ENCODE peak calls at places on chromosomes 4 and X, in four cellular contexts. One of them, this sample, is unnamed.

GRCh38 chr4:152309418-152309817 is 226.5 kb downstream of the FBXW7 start:
- DNase-seq in RWPE1: no peak
- DNase-seq in coronary artery: no peak
- DNase-seq in SK-N-SH: peak
- DNase-seq in this sample: no peak

GRCh38 chr4:76782837-76783236 is 115.1 kb downstream of the SOWAHB start:
- DNase-seq in SK-N-SH: no peak
- DNase-seq in coronary artery: no peak
- DNase-seq in RWPE1: peak
- DNase-seq in this sample: no peak

GRCh38 chr4:40228497-40229365 is 31.9 kb downstream of the RHOH start:
- DNase-seq in coronary artery: no peak
- DNase-seq in RWPE1: no peak
- DNase-seq in SK-N-SH: no peak
- DNase-seq in this sample: no peak

GRCh38 chr4:86846921-86847320 is 2.3 kb downstream of the SLC10A6 start:
- DNase-seq in coronary artery: no peak
- DNase-seq in SK-N-SH: no peak
- DNase-seq in RWPE1: no peak
- DNase-seq in this sample: no peak

GRCh38 chr4:138445098-138445497 is 202.9 kb upstream of the SLC7A11 start:
- DNase-seq in RWPE1: no peak
- DNase-seq in coronary artery: no peak
- DNase-seq in SK-N-SH: no peak
- DNase-seq in this sample: no peak

GRCh38 chr4:108783666-108784463 is 21.0 kb upstream of the ETNPPL start:
- DNase-seq in SK-N-SH: no peak
- DNase-seq in coronary artery: no peak
- DNase-seq in RWPE1: no peak
- DNase-seq in this sample: no peak

GRCh38 chrX:148601034-148601433 is 100.6 kb downstream of the AFF2 start:
- DNase-seq in coronary artery: no peak
- DNase-seq in SK-N-SH: no peak
- DNase-seq in RWPE1: peak
- DNase-seq in this sample: no peak

GRCh38 chrX:149939271-149940014 is 1.2 kb upstream of the EOLA2 start:
- DNase-seq in SK-N-SH: peak
- DNase-seq in coronary artery: peak
- DNase-seq in RWPE1: peak
- DNase-seq in this sample: peak

GRCh38 chrX:101595739-101596419 is 21.9 kb downstream of the ARMCX6 start:
- DNase-seq in coronary artery: no peak
- DNase-seq in RWPE1: peak
- DNase-seq in SK-N-SH: peak
- DNase-seq in this sample: no peak

GRCh38 chr4:113849771-113850170 is 88.2 kb upstream of the CAMK2D start:
- DNase-seq in RWPE1: no peak
- DNase-seq in coronary artery: no peak
- DNase-seq in SK-N-SH: peak
- DNase-seq in this sample: no peak

GRCh38 chrX:45743906-45744625 is 543.4 kb upstream of the DIPK2B start:
- DNase-seq in coronary artery: no peak
- DNase-seq in RWPE1: no peak
- DNase-seq in SK-N-SH: no peak
- DNase-seq in this sample: no peak

GRCh38 chrX:45740291-45740690 is 539.6 kb upstream of the DIPK2B start:
- DNase-seq in RWPE1: no peak
- DNase-seq in coronary artery: no peak
- DNase-seq in SK-N-SH: no peak
- DNase-seq in this sample: no peak

GRCh38 chrX:45747905-45748304 is 547.2 kb upstream of the DIPK2B start:
- DNase-seq in coronary artery: no peak
- DNase-seq in SK-N-SH: no peak
- DNase-seq in RWPE1: no peak
- DNase-seq in this sample: no peak

GRCh38 chrX:45745479-45745878 is 544.8 kb upstream of the DIPK2B start:
- DNase-seq in coronary artery: no peak
- DNase-seq in RWPE1: no peak
- DNase-seq in SK-N-SH: no peak
- DNase-seq in this sample: no peak

GRCh38 chrX:45743081-45743533 is 542.4 kb upstream of the DIPK2B start:
- DNase-seq in RWPE1: peak
- DNase-seq in SK-N-SH: peak
- DNase-seq in coronary artery: no peak
- DNase-seq in this sample: no peak
- TF ChIP-seq CTCF in RWPE1: no peak
- TF ChIP-seq CTCF in SK-N-SH: peak
- TF ChIP-seq CTCF in coronary artery: no peak
- TF ChIP-seq CTCF in this sample: no peak

GRCh38 chrX:112774142-112774541 is 66.5 kb downstream of the AMOT start:
- DNase-seq in RWPE1: no peak
- DNase-seq in coronary artery: no peak
- DNase-seq in SK-N-SH: no peak
- DNase-seq in this sample: no peak
- TF ChIP-seq CTCF in RWPE1: no peak
- TF ChIP-seq CTCF in coronary artery: no peak
- TF ChIP-seq CTCF in SK-N-SH: no peak
- TF ChIP-seq CTCF in this sample: no peak

DNA sequence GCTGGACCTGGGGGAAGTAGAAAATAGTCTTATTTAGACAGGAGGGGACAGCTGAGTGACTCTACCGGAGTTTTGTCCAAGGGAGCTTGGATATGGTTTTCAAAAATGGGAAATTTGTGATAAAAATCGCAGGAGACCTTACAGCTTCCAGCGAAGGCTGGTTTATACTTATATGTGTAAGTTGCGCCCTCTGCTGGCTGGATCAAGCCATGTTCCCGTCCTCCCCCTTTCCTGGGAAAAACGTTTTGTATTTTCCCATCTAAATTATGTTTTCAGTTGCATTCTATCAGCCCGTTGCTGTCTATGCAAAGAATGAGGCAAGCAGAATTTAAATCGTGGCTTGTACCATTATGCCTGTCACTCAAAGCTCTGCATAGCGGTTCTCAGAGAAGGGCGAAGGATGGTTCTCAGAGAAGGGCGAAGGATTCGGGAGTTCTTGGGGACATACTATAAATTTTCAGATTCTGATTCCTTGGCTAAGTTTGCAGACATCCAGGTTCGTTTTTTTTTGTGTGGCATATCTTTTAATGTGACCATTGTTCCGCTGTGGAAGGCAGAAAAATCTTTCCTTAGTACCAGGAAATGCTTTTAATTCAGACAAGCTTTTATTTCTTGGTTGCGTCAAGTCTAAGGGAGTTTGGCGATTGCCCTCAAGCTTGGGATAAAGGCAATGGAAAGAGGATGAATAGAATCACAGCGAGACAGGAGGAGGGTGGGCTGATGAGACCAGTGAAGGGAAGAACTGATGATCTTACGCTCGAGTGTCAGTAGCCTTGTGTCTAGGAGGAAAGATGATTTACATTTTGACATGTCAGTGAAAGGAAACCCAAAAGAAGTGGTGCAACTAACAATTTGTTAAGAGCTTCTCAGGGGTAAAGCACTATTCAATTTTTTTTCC is 128.5 kb upstream of the ARX start:
- DNase-seq in SK-N-SH: peak
- DNase-seq in coronary artery: no peak
- DNase-seq in RWPE1: peak
- DNase-seq in this sample: peak
- TF ChIP-seq CTCF in SK-N-SH: peak
- TF ChIP-seq CTCF in coronary artery: peak
- TF ChIP-seq CTCF in RWPE1: peak
- TF ChIP-seq CTCF in this sample: peak

DNA sequence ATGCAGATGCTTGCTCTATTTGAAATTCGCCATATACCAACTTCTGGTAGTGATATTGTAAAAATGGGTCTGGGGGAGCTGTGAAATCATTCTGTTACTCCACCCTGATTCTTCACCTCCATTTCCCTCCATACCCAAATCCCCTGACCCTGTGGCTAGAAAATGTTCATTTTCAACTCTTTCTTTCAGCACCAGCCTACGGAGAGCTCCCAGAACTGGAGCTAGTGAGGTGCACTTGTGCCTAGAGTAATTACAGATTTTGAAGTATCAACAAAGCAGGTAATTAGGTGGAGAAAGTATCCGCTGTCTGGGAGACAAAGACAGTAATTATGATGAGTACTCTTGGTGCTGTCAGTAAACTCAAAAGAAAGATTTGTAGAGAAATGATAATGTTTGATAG is 8.1 kb downstream of the ARHGAP36 start:
- DNase-seq in RWPE1: no peak
- DNase-seq in SK-N-SH: no peak
- DNase-seq in coronary artery: no peak
- DNase-seq in this sample: no peak
- TF ChIP-seq CTCF in RWPE1: no peak
- TF ChIP-seq CTCF in SK-N-SH: no peak
- TF ChIP-seq CTCF in coronary artery: no peak
- TF ChIP-seq CTCF in this sample: no peak

GRCh38 chrX:10217218-10217617 is 60.4 kb downstream of the CLCN4 start:
- DNase-seq in coronary artery: no peak
- DNase-seq in SK-N-SH: no peak
- DNase-seq in RWPE1: no peak
- DNase-seq in this sample: no peak
- TF ChIP-seq CTCF in coronary artery: no peak
- TF ChIP-seq CTCF in SK-N-SH: no peak
- TF ChIP-seq CTCF in RWPE1: no peak
- TF ChIP-seq CTCF in this sample: no peak

GRCh38 chrX:40011483-40012038 is 86.2 kb downstream of the BCOR start:
- DNase-seq in RWPE1: no peak
- DNase-seq in coronary artery: no peak
- DNase-seq in SK-N-SH: peak
- DNase-seq in this sample: no peak

GRCh38 chrX:40012039-40012799 is 85.5 kb downstream of the BCOR start:
- DNase-seq in RWPE1: peak
- DNase-seq in SK-N-SH: no peak
- DNase-seq in coronary artery: no peak
- DNase-seq in this sample: no peak

GRCh38 chrX:40015693-40016092 is 82.1 kb downstream of the BCOR start:
- DNase-seq in RWPE1: no peak
- DNase-seq in coronary artery: no peak
- DNase-seq in SK-N-SH: no peak
- DNase-seq in this sample: no peak

GRCh38 chrX:40010550-40011364 is 87.0 kb downstream of the BCOR start:
- DNase-seq in RWPE1: no peak
- DNase-seq in coronary artery: no peak
- DNase-seq in SK-N-SH: peak
- DNase-seq in this sample: no peak

DNA sequence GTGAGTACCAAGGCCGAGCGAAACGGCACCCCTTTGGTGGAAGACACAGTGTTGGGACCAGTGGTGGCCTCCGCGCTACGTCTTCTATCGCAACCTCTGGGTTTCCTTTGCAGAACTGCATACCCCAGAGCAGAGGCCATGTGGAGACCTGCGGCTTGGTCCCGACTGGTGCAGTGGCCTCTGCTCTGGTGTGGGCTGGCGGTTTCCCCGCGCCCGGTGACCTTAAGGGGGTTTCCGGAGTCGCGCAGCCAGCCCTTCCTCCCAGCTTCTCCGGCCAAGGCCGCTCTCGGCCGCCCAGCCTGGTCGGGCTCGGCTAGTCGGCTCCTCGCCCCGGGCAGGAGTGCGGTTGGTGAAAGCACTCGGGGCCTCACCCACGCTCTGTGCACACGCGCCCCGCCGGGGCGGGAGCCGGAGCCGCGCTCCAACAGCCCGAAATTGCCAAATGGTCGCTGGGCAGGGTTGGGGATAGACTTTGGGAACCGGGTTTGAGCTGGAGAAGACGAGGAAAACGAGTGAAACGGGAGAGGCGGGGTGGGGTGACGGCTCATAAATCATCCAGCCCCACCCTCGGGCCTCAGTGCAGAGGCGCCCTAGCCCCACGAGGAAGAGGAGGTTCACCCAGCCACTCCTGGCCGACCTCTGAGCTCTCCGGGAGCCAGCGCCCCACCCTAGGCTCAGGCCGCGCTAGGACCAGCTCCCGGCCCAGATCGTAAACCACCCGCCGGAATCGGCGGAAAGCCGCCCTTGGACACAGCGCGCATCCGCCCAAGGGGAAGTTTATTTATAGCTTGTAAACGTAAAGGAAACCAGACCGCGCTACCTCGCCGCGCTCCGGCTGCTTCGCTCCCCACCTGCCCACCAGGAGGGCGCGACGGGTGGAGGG is 84.7 kb downstream of the BCOR start:
- DNase-seq in SK-N-SH: no peak
- DNase-seq in coronary artery: peak
- DNase-seq in RWPE1: peak
- DNase-seq in this sample: peak
- TF ChIP-seq CTCF in SK-N-SH: no peak
- TF ChIP-seq CTCF in coronary artery: no peak
- TF ChIP-seq CTCF in RWPE1: no peak
- TF ChIP-seq CTCF in this sample: no peak

GRCh38 chr4:177444911-177445736 is 2.9 kb upstream of the AGA start:
- DNase-seq in SK-N-SH: no peak
- DNase-seq in coronary artery: no peak
- DNase-seq in RWPE1: no peak
- DNase-seq in this sample: no peak

GRCh38 chr4:177441061-177441802 is 1.0 kb downstream of the AGA start:
- DNase-seq in SK-N-SH: peak
- DNase-seq in coronary artery: no peak
- DNase-seq in RWPE1: no peak
- DNase-seq in this sample: no peak

GRCh38 chr4:177446571-177446970 is 4.3 kb upstream of the AGA start:
- DNase-seq in SK-N-SH: no peak
- DNase-seq in RWPE1: no peak
- DNase-seq in coronary artery: no peak
- DNase-seq in this sample: no peak

GRCh38 chr4:177442623-177443155 is 452 bp upstream of the AGA start:
- DNase-seq in RWPE1: no peak
- DNase-seq in SK-N-SH: peak
- DNase-seq in coronary artery: no peak
- DNase-seq in this sample: no peak

DNA sequence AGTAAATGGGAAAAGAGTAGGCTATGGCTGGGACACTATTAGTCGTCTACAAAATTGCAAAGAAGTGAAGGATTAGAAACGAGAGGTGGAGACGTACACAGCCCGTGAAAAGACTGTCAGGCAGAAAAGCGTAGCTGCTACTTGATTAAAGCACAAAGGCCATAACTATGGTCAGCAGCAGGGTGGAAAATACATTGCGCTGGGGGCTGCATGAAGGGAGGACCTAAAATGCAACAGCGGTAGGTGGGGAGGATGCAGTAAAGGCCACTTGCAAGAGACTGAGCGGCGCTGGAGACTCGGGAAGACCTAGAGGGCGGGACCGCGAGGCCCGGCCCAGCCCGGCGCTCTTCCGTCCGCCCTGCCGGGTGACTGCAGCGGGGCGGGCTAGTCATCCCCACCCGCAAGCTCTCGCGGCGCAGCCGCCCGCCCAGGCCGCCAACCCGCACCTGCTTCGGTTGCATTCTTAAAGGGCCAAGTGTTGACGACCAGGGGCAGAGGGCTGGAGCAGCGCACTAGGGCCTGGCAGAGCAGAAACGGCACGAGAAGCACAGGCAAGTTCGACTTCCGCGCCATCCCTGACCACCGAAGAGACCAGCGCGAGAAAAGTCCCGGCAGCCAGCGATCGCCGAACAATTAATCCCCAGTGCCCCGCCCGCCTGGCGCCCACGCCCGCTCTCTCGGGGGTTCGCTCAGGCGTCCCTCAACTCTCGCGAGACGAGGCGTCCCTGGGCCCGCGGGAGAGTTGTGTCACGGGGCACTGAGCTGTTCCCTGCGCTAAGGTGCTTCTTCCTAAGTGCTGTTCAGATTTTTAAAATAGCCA is at the start of gene AGA:
- DNase-seq in SK-N-SH: peak
- DNase-seq in coronary artery: peak
- DNase-seq in RWPE1: peak
- DNase-seq in this sample: peak
- TF ChIP-seq CTCF in SK-N-SH: no peak
- TF ChIP-seq CTCF in coronary artery: no peak
- TF ChIP-seq CTCF in RWPE1: no peak
- TF ChIP-seq CTCF in this sample: no peak

This sample was measured in type B pancreatic cell.